ENCODE peak calls at places on chromosomes 5 and 9, in four cellular contexts. Q is endodermal cell, G is GM23248, H is fibroblast of lung. C is an unnamed sample.

GRCh38 chr9:31519424-31519823 is 865.0 kb upstream of the ACO1 start:
- DNase-seq in Q (no peak), G (no peak), H (no peak), C (no peak)

GRCh38 chr9:135811796-135812195 is 95.5 kb downstream of the CAMSAP1 start:
- DNase-seq in Q (no peak), G (no peak), H (no peak), C (no peak)

GRCh38 chr9:128735373-128735772 is 11.4 kb upstream of the ZDHHC12 start:
- DNase-seq in Q (no peak), G (no peak), H (no peak), C (no peak)

GRCh38 chr5:132877938-132878337 is 4.5 kb downstream of the LEAP2 start:
- DNase-seq in Q (no peak), G (peak; percentile 45), H (peak; percentile 74), C (peak; percentile 24)

GRCh38 chr5:124438390-124439380 is 307.8 kb downstream of the ZNF608 start:
- DNase-seq in Q (no peak), G (no peak), H (peak; percentile 15), C (no peak)

GRCh38 chr5:75465480-75465879 is 45.9 kb downstream of the CERT1 start:
- DNase-seq in Q (no peak), G (peak; percentile 9), H (peak; percentile 61), C (peak; percentile 2)

GRCh38 chr9:136748656-136749551 is 579 bp upstream of the LCN6 start:
- DNase-seq in Q (no peak), G (no peak), H (no peak), C (no peak)

GRCh38 chr5:150138551-150139265 is 16.9 kb downstream of the PDGFRB start:
- DNase-seq in Q (peak; percentile 87), G (peak; percentile 90), H (peak; percentile 97), C (peak; percentile 97)

GRCh38 chr9:1048853-1049252 is 1.3 kb upstream of the DMRT2 start:
- DNase-seq in Q (no peak), G (no peak), H (no peak), C (no peak)

GRCh38 chr5:5671823-5672222 is 249.3 kb downstream of the ICE1 start:
- DNase-seq in Q (peak; percentile 78), G (no peak), H (no peak), C (no peak)

GRCh38 chr9:32940740-32941139 is 60.7 kb downstream of the APTX start:
- DNase-seq in Q (no peak), G (peak; percentile 33), H (no peak), C (no peak)

GRCh38 chr5:9265391-9266287 is 280.2 kb downstream of the SEMA5A start:
- DNase-seq in Q (peak; percentile 75), G (peak; percentile 92), H (peak; percentile 97), C (peak; percentile 87)

GRCh38 chr5:115372121-115372520 is 75.7 kb upstream of the CCDC112 start:
- DNase-seq in Q (no peak), G (peak; percentile 61), H (peak; percentile 61), C (no peak)

DNA sequence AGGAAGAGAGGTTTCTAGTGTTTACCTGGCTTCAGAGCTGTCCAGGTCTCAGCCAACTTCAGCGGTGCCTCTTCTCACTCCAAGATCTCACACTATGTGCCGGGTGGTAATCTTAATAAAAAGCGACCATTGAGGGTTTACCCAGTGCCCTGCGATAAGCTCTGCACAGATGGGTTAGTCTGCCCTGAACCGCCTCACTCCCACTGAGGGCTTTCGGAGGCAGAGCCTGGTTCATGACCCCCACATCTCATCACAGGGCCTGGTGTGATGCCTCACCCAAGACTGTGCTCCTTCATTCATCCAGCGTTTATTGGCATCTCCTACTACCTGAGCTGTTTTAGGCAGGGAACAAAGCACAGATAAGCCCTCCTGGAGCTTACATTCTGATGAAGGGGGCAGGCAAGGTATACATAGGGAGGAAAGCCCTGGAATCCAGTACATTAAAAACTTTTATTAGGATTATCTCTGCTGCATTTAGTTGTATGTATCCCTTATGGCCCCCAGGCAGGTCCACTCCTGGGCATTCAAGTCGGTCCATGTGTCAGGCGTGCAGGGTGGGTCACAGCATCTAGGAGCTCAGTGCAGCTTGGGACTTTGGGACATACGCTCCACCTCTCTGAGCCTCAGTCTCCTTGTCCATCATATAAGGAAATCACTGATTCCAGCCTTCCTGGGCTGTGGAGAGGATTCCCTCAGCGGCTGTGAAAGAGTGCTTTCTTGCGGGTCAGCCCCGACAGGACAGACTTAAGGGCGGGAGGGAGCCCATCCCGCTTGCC is 613 bp upstream of the COL15A1 start:
- DNase-seq in Q (no peak), G (peak; percentile 9), H (no peak), C (no peak)
- H3K4me3 ChIP-seq in Q (peak overlapping the region; percentile 78), G (peak overlapping the region; percentile 68), H (no peak overlapping the region), C (peak overlapping the region; percentile 84)

DNA sequence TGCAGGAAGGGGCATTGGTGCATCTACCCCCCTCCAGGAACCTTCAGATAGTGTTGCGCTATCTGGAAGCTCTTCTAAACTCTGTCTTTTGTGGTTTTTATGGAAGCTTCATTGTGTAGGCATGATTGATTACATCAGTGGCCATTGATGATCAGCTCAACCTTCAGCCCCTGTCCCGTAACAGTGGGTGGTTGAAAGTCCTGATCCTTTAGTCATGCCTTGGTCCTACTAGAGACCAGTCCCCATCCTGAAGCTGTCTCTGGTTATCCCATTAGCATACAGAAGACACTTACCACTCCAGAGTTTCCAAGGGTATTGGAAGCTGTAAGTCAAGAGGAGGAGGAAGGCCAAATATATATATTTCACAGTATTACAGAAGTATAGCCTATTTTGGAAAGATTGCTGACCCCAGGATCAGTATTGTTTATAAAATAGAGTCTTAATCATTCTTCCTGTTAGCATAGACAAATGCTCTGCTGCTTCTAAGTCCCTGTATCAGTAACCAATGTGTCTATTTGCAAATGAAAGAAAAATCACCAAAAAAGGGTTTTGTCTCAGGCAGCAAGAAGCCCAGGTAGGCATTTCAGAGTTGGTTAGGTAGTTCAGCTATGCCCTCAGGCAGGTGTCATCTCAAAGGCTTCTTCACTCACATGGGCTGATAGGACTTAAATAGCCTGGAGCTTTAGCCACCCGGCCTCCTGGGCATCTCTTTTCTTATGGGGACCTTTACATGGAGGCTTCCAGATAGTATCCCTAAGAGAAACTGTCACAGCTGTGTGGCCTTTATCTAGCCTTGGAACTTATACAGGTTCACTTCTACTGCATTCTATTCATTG is 41.6 kb downstream of the SPIN1 start:
- DNase-seq in Q (no peak), G (no peak), H (peak; percentile 33), C (no peak)
- H3K36me3 ChIP-seq in Q (peaks cover 72% of the 10 kb centered on the region), G (peaks cover 14% of the 10 kb centered on the region), H (peaks cover 2% of the 10 kb centered on the region), C (peaks cover 18% of the 10 kb centered on the region)

DNA sequence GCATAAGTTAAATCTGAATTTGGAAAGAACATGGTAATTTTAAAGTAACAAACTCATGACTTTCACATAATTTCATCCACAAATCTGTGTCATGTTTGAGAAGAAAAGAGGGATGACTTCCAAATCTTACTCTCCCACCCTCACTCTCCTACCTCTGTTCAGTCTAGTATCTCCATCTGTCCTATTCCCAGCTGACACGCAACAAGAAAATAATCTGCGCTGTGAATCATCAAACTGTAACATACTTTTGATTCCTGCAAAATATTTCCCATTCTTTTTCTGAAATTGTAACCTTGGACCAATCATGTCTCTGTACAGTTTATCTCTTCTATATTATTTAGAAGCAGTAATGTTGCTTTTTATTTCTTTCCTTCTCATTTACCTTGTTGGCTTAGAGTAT is 91.4 kb downstream of the SLC12A2 start:
- DNase-seq in Q (no peak), G (peak; percentile 7), H (peak; percentile 69), C (peak; percentile 60)
- H3K9ac ChIP-seq in Q (no peak overlapping the region), G (no peak overlapping the region), H (no peak overlapping the region), C (no peak overlapping the region)

DNA sequence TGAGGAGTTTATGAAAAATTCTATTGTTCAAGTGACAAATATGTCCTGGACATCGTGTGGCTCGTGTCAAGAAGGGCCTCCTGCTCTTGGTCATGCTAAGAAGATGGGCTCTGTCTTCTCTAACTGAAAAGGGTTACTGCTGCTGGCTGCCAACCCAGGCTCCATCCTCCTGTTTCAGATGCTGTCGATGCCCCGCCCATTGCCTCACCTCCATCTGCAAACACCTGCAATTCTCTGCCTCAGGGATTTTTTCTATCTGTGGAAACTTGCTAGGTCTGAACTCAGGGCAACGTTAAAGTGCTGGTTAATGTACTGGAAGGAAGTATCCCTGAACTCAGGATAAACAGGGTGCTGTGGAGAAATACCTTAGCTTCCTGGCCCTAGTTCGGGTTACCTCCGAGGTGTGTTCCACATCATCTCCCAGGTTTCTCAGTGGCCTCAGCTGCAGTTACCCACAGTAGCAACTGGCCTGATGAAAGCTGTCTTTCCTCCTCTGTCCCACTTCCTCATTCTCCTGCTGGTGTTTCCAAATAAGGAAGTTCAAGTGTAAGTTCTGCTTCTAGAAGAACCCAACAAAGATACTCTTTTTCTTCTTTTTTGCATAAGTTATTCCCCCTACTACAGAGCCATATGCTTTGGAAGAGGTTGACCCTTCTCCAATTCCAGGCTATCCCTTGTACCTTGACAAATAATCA is 151.7 kb upstream of the SMIM23 start:
- DNase-seq in Q (no peak), G (no peak), H (no peak), C (no peak)
- H3K4me3 ChIP-seq in Q (no peak overlapping the region), G (no peak overlapping the region), H (no peak overlapping the region), C (no peak overlapping the region)

GRCh38 chr9:92046676-92047075 is 68.5 kb downstream of the SPTLC1 start:
- DNase-seq in Q (no peak), G (no peak), H (no peak), C (no peak)

GRCh38 chr9:92043002-92043401 is 72.2 kb downstream of the SPTLC1 start:
- DNase-seq in Q (no peak), G (no peak), H (no peak), C (no peak)

GRCh38 chr9:92047500-92047899 is 67.7 kb downstream of the SPTLC1 start:
- DNase-seq in Q (no peak), G (no peak), H (no peak), C (no peak)

GRCh38 chr9:92044945-92045344 is 70.3 kb downstream of the SPTLC1 start:
- DNase-seq in Q (no peak), G (no peak), H (no peak), C (no peak)

DNA sequence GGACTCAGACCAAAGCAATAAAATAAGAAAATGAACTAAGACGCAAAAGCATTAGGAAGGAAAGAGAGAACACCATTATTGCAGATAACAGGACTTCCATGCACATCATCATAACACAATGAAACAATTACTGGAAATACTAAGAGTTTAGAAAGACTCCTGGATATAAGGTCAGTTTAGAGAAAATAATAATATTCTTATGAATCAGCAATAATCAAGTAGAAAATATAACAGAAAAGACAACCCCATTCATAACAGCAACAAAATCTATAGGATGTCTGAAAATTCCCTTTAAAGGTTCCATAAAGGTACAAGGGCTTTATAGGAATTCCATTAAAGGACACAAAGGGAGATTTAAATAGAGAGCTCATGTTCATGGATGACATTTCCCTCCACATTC is 73.0 kb downstream of the SPTLC1 start:
- DNase-seq in Q (no peak), G (no peak), H (no peak), C (no peak)
- H3K36me3 ChIP-seq in Q (peaks cover 80% of the 10 kb centered on the region), G (peaks cover 67% of the 10 kb centered on the region), H (peaks cover 19% of the 10 kb centered on the region), C (peaks cover 81% of the 10 kb centered on the region)

GRCh38 chr9:98961513-98962180 is 17.9 kb downstream of the COL15A1 start:
- DNase-seq in Q (no peak), G (no peak), H (no peak), C (no peak)

GRCh38 chr9:98964201-98964600 is 20.5 kb downstream of the COL15A1 start:
- DNase-seq in Q (no peak), G (no peak), H (no peak), C (no peak)

GRCh38 chr9:98960409-98960808 is 16.7 kb downstream of the COL15A1 start:
- DNase-seq in Q (no peak), G (no peak), H (no peak), C (no peak)

GRCh38 chr9:98962861-98963260 is 19.2 kb downstream of the COL15A1 start:
- DNase-seq in Q (peak; percentile 75), G (no peak), H (peak; percentile 65), C (peak; percentile 35)

DNA sequence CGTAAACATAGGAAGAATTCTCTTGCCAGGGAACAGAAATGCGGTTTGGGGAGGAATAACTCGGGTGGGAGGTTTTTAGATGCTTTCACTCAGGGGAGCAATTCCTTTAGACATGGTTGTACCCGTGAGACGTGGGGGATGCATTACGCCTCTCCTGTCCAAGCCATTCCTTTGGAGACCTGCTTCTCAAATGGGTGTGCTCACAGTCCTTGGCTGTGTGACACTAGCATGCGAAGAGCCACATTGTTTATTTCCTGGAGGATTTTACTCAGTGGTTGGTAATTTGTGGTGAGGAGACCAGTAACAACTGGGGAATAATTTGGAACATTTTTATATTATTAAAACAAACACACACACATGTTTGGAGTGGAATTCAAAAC is 18.5 kb downstream of the COL15A1 start:
- DNase-seq in Q (no peak), G (peak; percentile 79), H (peak; percentile 43), C (peak; percentile 59)
- H3K9ac ChIP-seq in Q (no peak overlapping the region), G (peak overlapping the region; percentile 19), H (no peak overlapping the region), C (no peak overlapping the region)